ENCODE peak calls at places on chromosome 11, in five cellular contexts. One of them, this sample, is unnamed.

GRCh38 chr11:62428871-62429601 is 10.2 kb downstream of the SCGB1A1 start:
- DNase-seq in dorsolateral prefrontal cortex: no peak
- DNase-seq in GM10248: no peak
- DNase-seq in fibroblast of pulmonary artery: no peak
- DNase-seq in HFFc6: no peak
- DNase-seq in this sample: no peak

GRCh38 chr11:74909363-74909762 is 39.5 kb downstream of the XRRA1 start:
- DNase-seq in dorsolateral prefrontal cortex: no peak
- DNase-seq in GM10248: peak; percentile 25
- DNase-seq in fibroblast of pulmonary artery: no peak
- DNase-seq in HFFc6: no peak
- DNase-seq in this sample: no peak

GRCh38 chr11:65442952-65443351 is 20.4 kb downstream of the NEAT1 start:
- DNase-seq in dorsolateral prefrontal cortex: no peak
- DNase-seq in GM10248: no peak
- DNase-seq in fibroblast of pulmonary artery: peak; percentile 41
- DNase-seq in HFFc6: peak; percentile 36
- DNase-seq in this sample: peak; percentile 65

GRCh38 chr11:71543866-71544265 is 4.4 kb upstream of the KRTAP5-9 start:
- DNase-seq in dorsolateral prefrontal cortex: no peak
- DNase-seq in GM10248: no peak
- DNase-seq in fibroblast of pulmonary artery: no peak
- DNase-seq in HFFc6: no peak
- DNase-seq in this sample: no peak

GRCh38 chr11:59413646-59414045 is 12.6 kb downstream of the OR5A2 start:
- DNase-seq in dorsolateral prefrontal cortex: no peak
- DNase-seq in GM10248: no peak
- DNase-seq in fibroblast of pulmonary artery: no peak
- DNase-seq in HFFc6: no peak
- DNase-seq in this sample: no peak

GRCh38 chr11:100830978-100831732 is 144.1 kb downstream of the ARHGAP42 start:
- DNase-seq in dorsolateral prefrontal cortex: no peak
- DNase-seq in GM10248: no peak
- DNase-seq in fibroblast of pulmonary artery: peak; percentile 64
- DNase-seq in HFFc6: peak; percentile 25
- DNase-seq in this sample: no peak

GRCh38 chr11:130206141-130206540 is 46.6 kb downstream of the ST14 start:
- DNase-seq in dorsolateral prefrontal cortex: no peak
- DNase-seq in GM10248: no peak
- DNase-seq in fibroblast of pulmonary artery: no peak
- DNase-seq in HFFc6: no peak
- DNase-seq in this sample: no peak

GRCh38 chr11:35276396-35276795 is 137.4 kb downstream of the CD44 start:
- DNase-seq in dorsolateral prefrontal cortex: peak; percentile 22
- DNase-seq in GM10248: no peak
- DNase-seq in fibroblast of pulmonary artery: no peak
- DNase-seq in HFFc6: no peak
- DNase-seq in this sample: no peak

GRCh38 chr11:120308081-120308480 is 17.0 kb upstream of the TLCD5 start:
- DNase-seq in dorsolateral prefrontal cortex: no peak
- DNase-seq in GM10248: no peak
- DNase-seq in fibroblast of pulmonary artery: no peak
- DNase-seq in HFFc6: no peak
- DNase-seq in this sample: no peak

GRCh38 chr11:121838571-121838970 is 277.4 kb downstream of the BLID start:
- DNase-seq in dorsolateral prefrontal cortex: no peak
- DNase-seq in GM10248: no peak
- DNase-seq in fibroblast of pulmonary artery: no peak
- DNase-seq in HFFc6: no peak
- DNase-seq in this sample: no peak

GRCh38 chr11:60777572-60777971 is 7.6 kb upstream of the MS4A10 start:
- DNase-seq in dorsolateral prefrontal cortex: no peak
- DNase-seq in GM10248: no peak
- DNase-seq in fibroblast of pulmonary artery: peak; percentile 95
- DNase-seq in HFFc6: peak; percentile 86
- DNase-seq in this sample: no peak

GRCh38 chr11:18958221-18958910 is 19.2 kb upstream of the MRGPRX1 start:
- DNase-seq in dorsolateral prefrontal cortex: no peak
- DNase-seq in GM10248: no peak
- DNase-seq in fibroblast of pulmonary artery: no peak
- DNase-seq in HFFc6: no peak
- DNase-seq in this sample: no peak

GRCh38 chr11:36249271-36249670 is 40.0 kb downstream of the COMMD9 start:
- DNase-seq in dorsolateral prefrontal cortex: no peak
- DNase-seq in GM10248: no peak
- DNase-seq in fibroblast of pulmonary artery: peak; percentile 91
- DNase-seq in HFFc6: peak; percentile 87
- DNase-seq in this sample: no peak

GRCh38 chr11:120652705-120653335 is 141.3 kb downstream of the GRIK4 start:
- DNase-seq in dorsolateral prefrontal cortex: no peak
- DNase-seq in GM10248: no peak
- DNase-seq in fibroblast of pulmonary artery: peak; percentile 21
- DNase-seq in HFFc6: no peak
- DNase-seq in this sample: no peak

GRCh38 chr11:65992056-65992455 is 9.9 kb downstream of the EIF1AD start:
- DNase-seq in dorsolateral prefrontal cortex: no peak
- DNase-seq in GM10248: no peak
- DNase-seq in fibroblast of pulmonary artery: no peak
- DNase-seq in HFFc6: no peak
- DNase-seq in this sample: no peak

GRCh38 chr11:105935791-105936190 is 86.2 kb downstream of the MSANTD4 start:
- DNase-seq in dorsolateral prefrontal cortex: no peak
- DNase-seq in GM10248: no peak
- DNase-seq in fibroblast of pulmonary artery: peak; percentile 30
- DNase-seq in HFFc6: peak; percentile 14
- DNase-seq in this sample: no peak

GRCh38 chr11:47433157-47433556 is 6.9 kb upstream of the PSMC3 start:
- DNase-seq in dorsolateral prefrontal cortex: no peak
- DNase-seq in GM10248: no peak
- DNase-seq in fibroblast of pulmonary artery: no peak
- DNase-seq in HFFc6: peak; percentile 33
- DNase-seq in this sample: no peak

GRCh38 chr11:81658722-81659121 is 1074.9 kb downstream of the FAM181B start:
- DNase-seq in dorsolateral prefrontal cortex: no peak
- DNase-seq in GM10248: peak; percentile 21
- DNase-seq in fibroblast of pulmonary artery: peak; percentile 16
- DNase-seq in HFFc6: no peak
- DNase-seq in this sample: no peak

GRCh38 chr11:44426958-44427357 is 117.0 kb upstream of the ALX4 start:
- DNase-seq in dorsolateral prefrontal cortex: no peak
- DNase-seq in GM10248: no peak
- DNase-seq in fibroblast of pulmonary artery: no peak
- DNase-seq in HFFc6: no peak
- DNase-seq in this sample: no peak

GRCh38 chr11:111719379-111719778 is 46.8 kb downstream of the PPP2R1B start:
- DNase-seq in dorsolateral prefrontal cortex: no peak
- DNase-seq in GM10248: no peak
- DNase-seq in fibroblast of pulmonary artery: no peak
- DNase-seq in HFFc6: no peak
- DNase-seq in this sample: no peak

GRCh38 chr11:94511932-94512781 is at the start of gene C11orf97:
- DNase-seq in dorsolateral prefrontal cortex: peak; percentile 59
- DNase-seq in GM10248: peak; percentile 49
- DNase-seq in fibroblast of pulmonary artery: peak; percentile 46
- DNase-seq in HFFc6: peak; percentile 8
- DNase-seq in this sample: peak; percentile 26

GRCh38 chr11:122652495-122652894 is 3.0 kb upstream of the UBASH3B start:
- DNase-seq in dorsolateral prefrontal cortex: no peak
- DNase-seq in GM10248: no peak
- DNase-seq in fibroblast of pulmonary artery: no peak
- DNase-seq in HFFc6: no peak
- DNase-seq in this sample: no peak

GRCh38 chr11:85965202-85965601 is 103.7 kb downstream of the PICALM start:
- DNase-seq in dorsolateral prefrontal cortex: no peak
- DNase-seq in GM10248: no peak
- DNase-seq in fibroblast of pulmonary artery: no peak
- DNase-seq in HFFc6: no peak
- DNase-seq in this sample: no peak

GRCh38 chr11:124837491-124837856 is 27.8 kb upstream of the ROBO3 start:
- DNase-seq in dorsolateral prefrontal cortex: no peak
- DNase-seq in GM10248: peak; percentile 44
- DNase-seq in fibroblast of pulmonary artery: peak; percentile 93
- DNase-seq in HFFc6: peak; percentile 89
- DNase-seq in this sample: no peak

DNA sequence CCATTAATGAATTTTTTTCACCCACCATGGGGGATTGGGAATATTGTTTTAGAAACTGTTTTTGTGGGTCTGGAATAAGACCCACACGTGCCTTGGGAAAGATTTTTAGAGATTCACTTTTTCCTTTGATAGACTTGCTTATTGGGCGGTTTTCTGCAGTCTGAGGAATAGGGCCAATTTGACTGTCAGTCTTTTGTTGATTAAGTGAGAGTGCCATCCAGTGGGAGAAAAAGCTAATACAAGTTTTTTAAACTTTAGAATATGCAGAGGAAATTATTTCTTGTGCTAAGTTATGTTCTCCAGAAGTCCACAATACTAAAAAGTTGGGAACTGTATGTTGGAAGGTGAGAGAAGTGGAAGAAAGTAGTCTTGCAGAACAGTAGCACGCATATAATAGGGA is 56.1 kb downstream of the PRMT3 start:
- DNase-seq in dorsolateral prefrontal cortex: no peak
- DNase-seq in GM10248: no peak
- DNase-seq in fibroblast of pulmonary artery: peak; percentile 50
- DNase-seq in HFFc6: peak; percentile 42
- DNase-seq in this sample: no peak
- TF ChIP-seq CTCF in dorsolateral prefrontal cortex: peak; percentile 12
- TF ChIP-seq CTCF in GM10248: peak; percentile 30
- TF ChIP-seq CTCF in fibroblast of pulmonary artery: peak; percentile 50
- TF ChIP-seq CTCF in HFFc6: peak; percentile 68
- TF ChIP-seq CTCF in this sample: peak; percentile 27

GRCh38 chr11:76794371-76795284 is 11.5 kb downstream of the TSKU start:
- DNase-seq in dorsolateral prefrontal cortex: no peak
- DNase-seq in GM10248: peak; percentile 13
- DNase-seq in fibroblast of pulmonary artery: no peak
- DNase-seq in HFFc6: no peak
- DNase-seq in this sample: no peak

GRCh38 chr11:76792505-76793264 is 9.5 kb downstream of the TSKU start:
- DNase-seq in dorsolateral prefrontal cortex: no peak
- DNase-seq in GM10248: no peak
- DNase-seq in fibroblast of pulmonary artery: no peak
- DNase-seq in HFFc6: no peak
- DNase-seq in this sample: no peak

GRCh38 chr11:76791861-76792260 is 8.7 kb downstream of the TSKU start:
- DNase-seq in dorsolateral prefrontal cortex: no peak
- DNase-seq in GM10248: no peak
- DNase-seq in fibroblast of pulmonary artery: peak; percentile 53
- DNase-seq in HFFc6: peak; percentile 65
- DNase-seq in this sample: no peak

GRCh38 chr11:76793834-76794291 is 10.7 kb downstream of the TSKU start:
- DNase-seq in dorsolateral prefrontal cortex: no peak
- DNase-seq in GM10248: peak; percentile 8
- DNase-seq in fibroblast of pulmonary artery: no peak
- DNase-seq in HFFc6: no peak
- DNase-seq in this sample: no peak

GRCh38 chr11:76793391-76793811 is 10.2 kb downstream of the TSKU start:
- DNase-seq in dorsolateral prefrontal cortex: no peak
- DNase-seq in GM10248: no peak
- DNase-seq in fibroblast of pulmonary artery: no peak
- DNase-seq in HFFc6: no peak
- DNase-seq in this sample: no peak
- TF ChIP-seq CTCF in dorsolateral prefrontal cortex: no peak
- TF ChIP-seq CTCF in GM10248: no peak
- TF ChIP-seq CTCF in fibroblast of pulmonary artery: no peak
- TF ChIP-seq CTCF in HFFc6: no peak
- TF ChIP-seq CTCF in this sample: no peak

GRCh38 chr11:91244921-91245320 is 979.7 kb upstream of the FAT3 start:
- DNase-seq in dorsolateral prefrontal cortex: no peak
- DNase-seq in GM10248: no peak
- DNase-seq in fibroblast of pulmonary artery: no peak
- DNase-seq in HFFc6: no peak
- DNase-seq in this sample: no peak

GRCh38 chr11:91243630-91244029 is 981.0 kb upstream of the FAT3 start:
- DNase-seq in dorsolateral prefrontal cortex: no peak
- DNase-seq in GM10248: no peak
- DNase-seq in fibroblast of pulmonary artery: peak; percentile 40
- DNase-seq in HFFc6: no peak
- DNase-seq in this sample: no peak

GRCh38 chr11:91243065-91243464 is 981.6 kb upstream of the FAT3 start:
- DNase-seq in dorsolateral prefrontal cortex: no peak
- DNase-seq in GM10248: no peak
- DNase-seq in fibroblast of pulmonary artery: peak; percentile 14
- DNase-seq in HFFc6: no peak
- DNase-seq in this sample: no peak

DNA sequence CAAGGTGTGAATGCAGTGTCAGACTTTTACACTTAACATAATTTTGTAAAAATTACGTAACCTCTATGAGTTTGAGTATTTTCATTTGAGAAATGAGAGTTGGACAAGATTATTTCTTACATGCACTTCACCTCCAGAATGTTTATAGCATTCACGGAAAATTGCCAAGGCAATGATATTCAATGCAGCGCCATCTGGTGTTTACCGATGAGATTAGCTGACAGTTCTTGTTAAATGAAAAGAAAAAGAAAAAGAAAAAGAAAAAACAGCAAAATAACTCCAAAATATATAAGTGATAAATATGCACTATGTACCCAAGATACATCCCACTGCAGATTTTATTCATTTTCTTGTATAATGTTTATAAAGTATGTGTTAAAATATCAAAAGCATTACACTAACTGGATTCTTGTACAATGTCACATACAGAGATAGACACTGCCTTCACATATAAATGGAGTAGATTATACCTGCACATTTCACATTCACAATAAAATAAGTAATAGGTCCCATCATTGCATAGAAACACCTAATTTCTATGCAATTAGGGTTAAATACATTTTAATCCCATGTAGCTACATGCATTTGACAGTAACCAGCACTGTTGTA is 976.3 kb upstream of the FAT3 start:
- DNase-seq in dorsolateral prefrontal cortex: peak; percentile 44
- DNase-seq in GM10248: no peak
- DNase-seq in fibroblast of pulmonary artery: peak; percentile 59
- DNase-seq in HFFc6: no peak
- DNase-seq in this sample: no peak
- TF ChIP-seq CTCF in dorsolateral prefrontal cortex: peak; percentile 72
- TF ChIP-seq CTCF in GM10248: peak; percentile 61
- TF ChIP-seq CTCF in fibroblast of pulmonary artery: peak; percentile 60
- TF ChIP-seq CTCF in HFFc6: peak; percentile 74
- TF ChIP-seq CTCF in this sample: peak; percentile 61

DNA sequence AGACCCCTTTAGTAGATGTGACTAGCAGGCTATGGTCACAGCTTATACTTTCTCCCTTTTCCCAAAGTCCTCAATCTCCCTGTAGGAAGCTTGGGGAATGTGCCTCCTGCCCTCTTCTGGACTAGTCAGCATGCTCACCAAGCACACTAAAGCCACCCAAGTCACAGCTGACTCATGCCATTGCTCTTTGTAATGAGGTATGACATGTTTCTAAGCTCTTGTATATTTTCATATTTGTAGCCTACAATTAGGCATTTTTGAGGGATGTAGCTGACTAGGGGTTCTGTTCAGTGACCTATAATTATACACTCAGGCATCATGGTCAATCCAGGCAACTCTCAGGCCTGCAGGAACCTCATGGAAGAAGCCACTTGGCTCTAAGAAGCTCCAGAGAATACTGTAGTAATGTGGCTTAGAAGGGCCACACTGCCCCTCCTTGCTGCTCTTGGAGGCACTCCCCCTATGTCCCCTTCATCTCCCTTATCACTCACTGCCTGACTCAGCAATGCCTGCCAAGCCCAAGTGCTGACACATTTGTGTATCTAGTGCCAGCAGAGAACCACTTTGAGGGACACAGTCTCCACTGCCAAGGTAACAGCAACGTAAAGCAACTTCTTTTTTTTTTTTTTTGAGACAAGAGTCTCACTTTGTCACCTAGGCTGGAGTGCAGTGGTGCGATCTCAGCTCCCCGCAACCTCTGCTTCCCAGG is 86.2 kb downstream of the RPL27A start:
- DNase-seq in dorsolateral prefrontal cortex: no peak
- DNase-seq in GM10248: no peak
- DNase-seq in fibroblast of pulmonary artery: peak; percentile 63
- DNase-seq in HFFc6: peak; percentile 91
- DNase-seq in this sample: no peak
- TF ChIP-seq CTCF in dorsolateral prefrontal cortex: no peak
- TF ChIP-seq CTCF in GM10248: no peak
- TF ChIP-seq CTCF in fibroblast of pulmonary artery: peak; percentile 25
- TF ChIP-seq CTCF in HFFc6: peak; percentile 71
- TF ChIP-seq CTCF in this sample: no peak

This sample was measured in GM06990.